ENCODE peak calls at places on chromosomes 13 and 19, in seven cellular contexts. D, V, O, Y, A, W and Z are unnamed samples.

GRCh38 chr19:17460372-17461230 is at the start of gene NXNL1:
- DNase-seq in A (no peak), D (no peak), O (no peak), W (no peak), Y (no peak), V (no peak), Z (no peak)

GRCh38 chr13:20118268-20119140 is 42.3 kb downstream of the GJA3 start:
- DNase-seq in D (peak; percentile 68), W (peak; percentile 48), V (no peak), O (peak; percentile 73), A (no peak), Y (peak; percentile 40), Z (peak; percentile 43)

GRCh38 chr19:1922803-1923202 is 17.6 kb downstream of the ADAT3 start:
- DNase-seq in O (no peak), Y (no peak), V (no peak), A (no peak), W (no peak), D (no peak), Z (no peak)

GRCh38 chr19:18634612-18635290 is 2.1 kb upstream of the KLHL26 start:
- DNase-seq in V (no peak), W (no peak), A (no peak), D (no peak), Y (no peak), O (no peak), Z (no peak)

GRCh38 chr13:44565881-44566280 is 10.2 kb downstream of the TSC22D1 start:
- DNase-seq in W (no peak), A (no peak), V (no peak), Y (no peak), D (no peak), O (no peak), Z (no peak)

GRCh38 chr19:29576043-29576442 is 30.0 kb upstream of the POP4 start:
- DNase-seq in Y (no peak), O (no peak), D (no peak), A (no peak), V (no peak), W (no peak), Z (no peak)

GRCh38 chr13:30638301-30638700 is 20.6 kb downstream of the USPL1 start:
- DNase-seq in W (no peak), A (no peak), O (no peak), Y (no peak), D (no peak), V (no peak), Z (no peak)

GRCh38 chr13:44331446-44331845 is 42.2 kb upstream of the SERP2 start:
- DNase-seq in A (no peak), Y (no peak), V (no peak), O (no peak), W (no peak), D (no peak), Z (no peak)

GRCh38 chr13:75968103-75968838 is 332.1 kb downstream of the LMO7 start:
- DNase-seq in V (no peak), W (no peak), D (peak; percentile 6), O (no peak), A (no peak), Y (no peak), Z (no peak)

GRCh38 chr13:109485136-109485794 is 301.1 kb downstream of the IRS2 start:
- DNase-seq in O (no peak), V (no peak), A (no peak), Y (no peak), D (no peak), W (no peak), Z (no peak)

GRCh38 chr19:48629599-48630288 is 7.4 kb downstream of the DBP start:
- DNase-seq in V (peak; percentile 76), Y (no peak), O (peak; percentile 62), W (peak; percentile 54), D (no peak), A (no peak), Z (peak; percentile 87)

GRCh38 chr19:7516281-7516862 is 469 bp downstream of the ZNF358 start:
- DNase-seq in A (no peak), Y (no peak), W (no peak), D (no peak), V (no peak), O (no peak), Z (peak; percentile 51)

GRCh38 chr19:30692517-30692870 is 320.3 kb downstream of the ZNF536 start:
- DNase-seq in W (no peak), V (no peak), A (no peak), D (no peak), Y (no peak), O (no peak), Z (no peak)

GRCh38 chr19:35248310-35249145 is at the start of gene LSR:
- DNase-seq in D (peak; percentile 61), O (no peak), A (no peak), Y (peak; percentile 97), W (no peak), V (peak; percentile 56), Z (no peak)

GRCh38 chr13:90321281-90321931 is 1026.1 kb upstream of the MIR17HG start:
- DNase-seq in A (no peak), D (no peak), V (no peak), O (no peak), W (no peak), Y (no peak), Z (no peak)

GRCh38 chr19:44050740-44051653 is 839 bp upstream of the ZNF223 start:
- DNase-seq in W (no peak), Y (no peak), D (peak; percentile 27), A (no peak), V (no peak), O (no peak), Z (no peak)

GRCh38 chr13:110344320-110344719 is 37.2 kb downstream of the COL4A2 start:
- DNase-seq in V (peak; percentile 4), W (no peak), O (no peak), A (no peak), D (no peak), Y (no peak), Z (no peak)

GRCh38 chr13:85255978-85256377 is 543.2 kb downstream of the SLITRK6 start:
- DNase-seq in O (no peak), W (no peak), A (no peak), V (no peak), Y (no peak), D (no peak), Z (no peak)

DNA sequence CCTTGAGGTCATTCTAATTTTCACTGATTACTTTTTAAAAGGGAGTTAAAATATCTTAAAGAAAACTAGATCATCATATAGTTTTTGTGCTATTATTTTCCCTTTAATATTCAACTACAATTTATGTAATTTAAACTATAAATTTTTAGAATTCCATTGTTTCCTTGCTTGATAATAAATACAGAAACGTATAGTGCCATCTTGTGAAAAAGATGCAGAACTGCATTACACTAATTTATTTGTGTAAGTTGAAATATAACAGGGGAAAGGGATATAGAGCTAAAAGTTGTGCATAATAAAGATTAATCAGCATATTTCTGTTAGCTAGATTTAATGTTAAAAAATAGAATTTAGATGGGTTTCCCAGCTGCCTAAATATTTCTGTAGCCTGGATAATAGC is 61.5 kb upstream of the TDRD3 start:
- DNase-seq in O (no peak), W (no peak), Y (no peak), V (no peak), D (peak; percentile 5), A (no peak), Z (no peak)
- TF ChIP-seq CTCF in O (peak; percentile 60), W (peak; percentile 72), Y (peak; percentile 32), V (peak; percentile 64), D (peak; percentile 39), A (peak; percentile 40), Z (peak; percentile 69)

GRCh38 chr19:57613941-57614743 is at the start of gene ZNF134:
- DNase-seq in V (peak; percentile 87), D (peak; percentile 95), A (peak; percentile 70), W (peak; percentile 93), O (peak; percentile 93), Y (peak; percentile 96), Z (peak; percentile 94)
- TF ChIP-seq CTCF in V (peak; percentile 45), D (no peak), A (peak; percentile 22), W (peak; percentile 40), O (peak; percentile 33), Y (no peak), Z (no peak)

GRCh38 chr19:50501186-50501567 is 9.8 kb downstream of the JOSD2 start:
- DNase-seq in V (no peak), A (no peak), W (no peak), Y (no peak), D (peak; percentile 51), O (no peak), Z (peak; percentile 21)

GRCh38 chr19:50498219-50499056 is 12.6 kb downstream of the JOSD2 start:
- DNase-seq in D (no peak), V (no peak), W (no peak), O (no peak), A (no peak), Y (no peak), Z (no peak)

GRCh38 chr19:50500753-50501151 is 10.2 kb downstream of the JOSD2 start:
- DNase-seq in D (no peak), A (no peak), W (peak; percentile 86), V (no peak), Y (no peak), O (peak; percentile 81), Z (peak; percentile 32)

GRCh38 chr19:50501568-50502475 is 9.2 kb downstream of the JOSD2 start:
- DNase-seq in V (no peak), D (no peak), O (peak; percentile 75), Y (no peak), A (no peak), W (peak; percentile 75), Z (peak; percentile 25)

DNA sequence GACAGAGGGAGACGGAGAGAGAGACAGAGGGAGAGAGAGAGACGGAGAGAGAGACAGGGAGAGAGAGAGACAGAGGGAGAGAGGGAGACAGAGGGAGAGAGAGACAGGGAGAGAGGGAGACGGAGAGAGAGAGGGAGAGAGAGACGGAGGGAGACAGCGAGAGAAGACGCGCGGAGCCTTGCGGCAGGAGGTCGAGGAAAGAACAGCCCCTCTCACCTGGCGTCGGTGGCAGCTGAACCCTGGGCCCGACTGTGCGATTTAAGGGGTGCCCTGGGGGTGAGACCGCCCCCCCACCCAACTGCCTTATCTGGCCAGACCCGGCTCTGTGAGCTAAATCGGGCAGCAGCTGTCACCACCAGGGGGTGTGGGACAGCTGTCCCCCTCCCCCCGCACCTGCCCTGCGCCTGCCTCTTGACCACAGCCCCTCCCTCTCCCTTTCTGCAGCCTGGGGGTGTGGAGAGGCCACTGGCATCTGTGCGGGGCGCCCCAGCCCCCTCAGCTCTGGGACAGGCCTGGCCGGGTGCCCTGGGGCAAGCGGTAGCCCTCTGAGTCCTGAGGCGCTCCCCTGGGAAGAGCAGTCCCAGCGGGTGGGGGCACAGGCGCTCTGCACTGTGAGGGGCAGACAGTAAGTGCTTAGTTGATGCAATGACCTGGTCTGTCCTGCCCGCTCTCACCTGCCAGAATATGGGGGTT is 10.8 kb downstream of the JOSD2 start:
- DNase-seq in O (peak; percentile 81), V (no peak), Y (peak; percentile 79), W (peak; percentile 83), A (no peak), D (peak; percentile 50), Z (peak; percentile 59)
- TF ChIP-seq CTCF in O (no peak), V (peak; percentile 11), Y (no peak), W (no peak), A (no peak), D (peak; percentile 19), Z (no peak)

GRCh38 chr19:42199440-42200115 is 17.9 kb downstream of the DEDD2 start:
- DNase-seq in A (no peak), W (peak; percentile 35), Y (peak; percentile 88), V (no peak), D (no peak), O (peak; percentile 50), Z (no peak)
- TF ChIP-seq CTCF in A (no peak), W (no peak), Y (peak; percentile 53), V (no peak), D (no peak), O (no peak), Z (no peak)

GRCh38 chr19:14198384-14199376 is 7.3 kb downstream of the ADGRL1 start:
- DNase-seq in O (no peak), D (peak; percentile 29), Y (no peak), W (no peak), V (no peak), A (no peak), Z (peak; percentile 32)
- TF ChIP-seq CTCF in O (no peak), D (no peak), Y (no peak), W (no peak), V (no peak), A (no peak), Z (no peak)

GRCh38 chr19:8605514-8605913 is 5.0 kb downstream of the ADAMTS10 start:
- DNase-seq in V (no peak), D (no peak), W (no peak), A (no peak), O (no peak), Y (no peak), Z (no peak)
- TF ChIP-seq CTCF in V (no peak), D (no peak), W (no peak), A (no peak), O (no peak), Y (no peak), Z (no peak)